ENCODE peak calls at places on chromosomes 4 and X, in seven cellular contexts. S is K562, P is D341Med, M is heart left ventricle, K is aorta, A is HL-60, Q is iris pigment epithelial cell. O is an unnamed sample.

GRCh38 chrX:153955451-153955732 is 10.9 kb upstream of the RENBP start:
- DNase-seq in S (no peak), P (no peak), M (no peak), K (no peak), A (no peak), Q (no peak), O (no peak)

GRCh38 chrX:5390376-5390775 is 838.3 kb downstream of the NLGN4X start:
- DNase-seq in S (no peak), P (no peak), M (no peak), K (no peak), A (no peak), Q (no peak), O (peak)

GRCh38 chr4:48639816-48640215 is 140.3 kb downstream of the FRYL start:
- DNase-seq in S (no peak), P (no peak), M (no peak), K (no peak), A (no peak), Q (no peak), O (no peak)

GRCh38 chr4:150145090-150145949 is 67.1 kb downstream of the DCLK2 start:
- DNase-seq in S (peak), P (no peak), M (no peak), K (no peak), A (no peak), Q (no peak), O (no peak)

GRCh38 chrX:107678957-107679740 is 50.8 kb downstream of the PRPS1 start:
- DNase-seq in S (peak), P (no peak), M (peak), K (peak), A (no peak), Q (peak), O (peak)

GRCh38 chr4:186105721-186106335 is 1.3 kb downstream of the FAM149A start:
- DNase-seq in S (no peak), P (no peak), M (no peak), K (no peak), A (no peak), Q (no peak), O (no peak)

GRCh38 chrX:145213504-145213903 is 33.8 kb upstream of the SPANXN1 start:
- DNase-seq in S (peak), P (no peak), M (no peak), K (no peak), A (no peak), Q (peak), O (no peak)

GRCh38 chr4:55947912-55948725 is 626 bp upstream of the CEP135 start:
- DNase-seq in S (peak), P (no peak), M (no peak), K (no peak), A (no peak), Q (peak), O (no peak)

GRCh38 chrX:115940888-115941332 is 229.6 kb upstream of the AGTR2 start:
- DNase-seq in S (no peak), P (no peak), M (peak), K (peak), A (no peak), Q (peak), O (no peak)

GRCh38 chrX:129984196-129984962 is 1.9 kb downstream of the BCORL1 start:
- DNase-seq in S (peak), P (peak), M (peak), K (peak), A (no peak), Q (no peak), O (no peak)

GRCh38 chr4:40165931-40166330 is 30.9 kb upstream of the RHOH start:
- DNase-seq in S (no peak), P (no peak), M (no peak), K (no peak), A (no peak), Q (no peak), O (no peak)

O was measured in RWPE2.